ENCODE peak calls at places on chromosomes 5 and 9, in seven cellular contexts. H is hepatocyte; V is right atrium auricular region; E is adipocyte; D is lung; P is effector memory CD4-positive, alpha-beta T cell; N is OCI-LY7. M is an unnamed sample.

GRCh38 chr5:89028579-89029272 is 145.7 kb upstream of the MEF2C start:
- DNase-seq in D (no peak), V (no peak), H (no peak), P (no peak), N (no peak), E (no peak), M (no peak)

GRCh38 chr9:133144142-133144886 is 19.4 kb downstream of the GBGT1 start:
- DNase-seq in V (peak; percentile 90), P (peak; percentile 92), E (peak; percentile 83), D (peak; percentile 86), H (peak; percentile 89), N (peak; percentile 74), M (peak; percentile 87)

GRCh38 chr5:43602456-43602817 is 543 bp upstream of the NNT start:
- DNase-seq in V (no peak), P (no peak), N (peak; percentile 52), D (peak; percentile 32), E (peak; percentile 66), H (peak; percentile 65), M (peak; percentile 5)

GRCh38 chr5:93581738-93582414 is 857 bp upstream of the NR2F1-AS1 start:
- DNase-seq in V (no peak), H (no peak), E (peak; percentile 85), N (no peak), D (no peak), P (no peak), M (no peak)

GRCh38 chr5:69136296-69136695 is 30.7 kb upstream of the CCNB1 start:
- DNase-seq in D (no peak), E (peak; percentile 59), P (no peak), N (peak; percentile 36), V (no peak), H (no peak), M (no peak)

GRCh38 chr5:58904737-58905136 is 321.9 kb downstream of the RAB3C start:
- DNase-seq in H (no peak), E (no peak), N (no peak), V (no peak), D (no peak), P (no peak), M (no peak)

GRCh38 chr5:8134609-8135008 is 265.7 kb downstream of the MTRR start:
- DNase-seq in P (no peak), E (no peak), V (no peak), D (no peak), N (no peak), H (no peak), M (no peak)

GRCh38 chr9:116661037-116661954 is 25.8 kb upstream of the TRIM32 start:
- DNase-seq in V (no peak), H (peak; percentile 86), P (no peak), E (peak; percentile 90), D (no peak), N (peak; percentile 55), M (peak; percentile 3)

GRCh38 chr5:59569158-59569557 is 324.4 kb downstream of the PDE4D start:
- DNase-seq in V (no peak), D (no peak), E (no peak), H (no peak), N (no peak), P (no peak), M (no peak)

GRCh38 chr9:8533681-8534080 is 734.1 kb upstream of the DMAC1 start:
- DNase-seq in H (no peak), N (no peak), P (no peak), D (no peak), E (no peak), V (no peak), M (no peak)

GRCh38 chr5:1430121-1430795 is 15.0 kb downstream of the SLC6A3 start:
- DNase-seq in N (no peak), D (no peak), E (no peak), V (no peak), P (no peak), H (no peak), M (no peak)

GRCh38 chr9:70924905-70925547 is 196.4 kb downstream of the TRPM3 start:
- DNase-seq in D (peak; percentile 36), N (peak; percentile 47), V (no peak), H (peak; percentile 76), P (no peak), E (peak; percentile 95), M (no peak)

GRCh38 chr5:58318468-58318867 is 141.4 kb downstream of the PLK2 start:
- DNase-seq in V (no peak), N (no peak), E (peak; percentile 25), H (no peak), D (no peak), P (no peak), M (no peak)

GRCh38 chr5:132105688-132106087 is 32.1 kb downstream of the CSF2 start:
- DNase-seq in D (no peak), V (no peak), N (no peak), P (no peak), H (no peak), E (no peak), M (no peak)

GRCh38 chr5:10453564-10453963 is 11.9 kb downstream of the ROPN1L start:
- DNase-seq in E (peak; percentile 52), D (no peak), N (no peak), H (no peak), V (no peak), P (no peak), M (no peak)

GRCh38 chr9:93453047-93453914 is at the start of gene FAM120AOS:
- DNase-seq in E (peak; percentile 97), D (peak; percentile 93), H (peak; percentile 94), V (peak; percentile 97), N (peak; percentile 91), P (peak; percentile 84), M (peak; percentile 73)

GRCh38 chr9:93456022-93456421 is 2.6 kb upstream of the FAM120AOS start:
- DNase-seq in E (no peak), P (no peak), N (no peak), D (no peak), H (no peak), V (no peak), M (no peak)

GRCh38 chr9:93450817-93451761 is at the start of gene FAM120A:
- DNase-seq in H (peak; percentile 95), P (peak; percentile 75), D (peak; percentile 73), V (no peak), N (peak; percentile 83), E (peak; percentile 94), M (peak; percentile 66)

GRCh38 chr9:93451762-93452709 is 551 bp downstream of the FAM120A start:
- DNase-seq in N (peak; percentile 71), D (peak; percentile 45), V (peak; percentile 64), P (peak; percentile 29), E (peak; percentile 58), H (peak; percentile 69), M (peak; percentile 24)

GRCh38 chr9:93452710-93453046 is 703 bp downstream of the FAM120AOS start:
- DNase-seq in V (no peak), E (peak; percentile 61), P (peak; percentile 12), H (peak; percentile 34), N (no peak), D (no peak), M (peak; percentile 11)
- H3K4me1 ChIP-seq in V (no peaks in the 10 kb centered on the region), E (peaks cover 29% of the 10 kb centered on the region), P (peaks cover 12% of the 10 kb centered on the region), H (peaks cover 39% of the 10 kb centered on the region), N (peaks cover 52% of the 10 kb centered on the region), D (no peaks in the 10 kb centered on the region), M (peaks cover 31% of the 10 kb centered on the region)

GRCh38 chr5:172788771-172789686 is 18.0 kb upstream of the DUSP1 start:
- DNase-seq in P (no peak), D (no peak), N (no peak), E (no peak), H (peak; percentile 85), V (peak; percentile 83), M (no peak)
- H3K4me1 ChIP-seq in P (no peaks in the 10 kb centered on the region), D (peaks cover 23% of the 10 kb centered on the region), N (no peaks in the 10 kb centered on the region), E (peaks cover 64% of the 10 kb centered on the region), H (peaks cover 29% of the 10 kb centered on the region), V (no peaks in the 10 kb centered on the region), M (no peaks in the 10 kb centered on the region)

DNA sequence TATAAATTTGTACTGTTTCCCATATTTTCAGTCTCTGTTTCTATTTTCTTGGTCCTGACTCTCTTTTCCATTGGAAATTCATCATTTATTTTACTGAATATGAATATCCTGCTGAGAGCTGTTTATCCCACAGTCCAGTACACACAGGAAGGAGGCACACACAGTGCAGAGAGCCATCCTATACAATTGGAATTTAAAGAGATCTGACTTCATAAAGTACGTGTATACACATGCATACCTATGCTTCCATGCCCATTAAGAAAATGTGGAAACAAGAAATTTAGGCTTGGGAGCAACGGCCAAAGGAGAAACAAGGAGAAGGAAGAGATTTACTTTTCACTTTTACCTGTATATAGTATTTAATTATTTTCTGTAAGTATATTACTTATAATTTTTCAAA is 99.2 kb downstream of the NFIB start:
- DNase-seq in E (no peak), H (no peak), D (no peak), N (no peak), P (no peak), V (no peak), M (no peak)
- H3K4me1 ChIP-seq in E (peaks cover 37% of the 10 kb centered on the region), H (no peaks in the 10 kb centered on the region), D (peaks cover 7% of the 10 kb centered on the region), N (no peaks in the 10 kb centered on the region), P (no peaks in the 10 kb centered on the region), V (no peaks in the 10 kb centered on the region), M (no peaks in the 10 kb centered on the region)

GRCh38 chr9:128891354-128892222 is 9.7 kb downstream of the LRRC8A start:
- DNase-seq in E (no peak), H (no peak), P (no peak), N (no peak), V (no peak), D (no peak), M (no peak)

GRCh38 chr9:128894764-128895163 is 12.8 kb downstream of the LRRC8A start:
- DNase-seq in P (no peak), D (no peak), V (no peak), H (no peak), E (no peak), N (no peak), M (no peak)

GRCh38 chr9:128895556-128895955 is 13.6 kb downstream of the LRRC8A start:
- DNase-seq in V (no peak), E (no peak), H (no peak), D (no peak), N (no peak), P (no peak), M (no peak)

GRCh38 chr9:128892223-128892892 is 10.4 kb downstream of the LRRC8A start:
- DNase-seq in N (no peak), E (peak; percentile 85), V (peak; percentile 94), D (peak; percentile 79), P (no peak), H (peak; percentile 79), M (no peak)

GRCh38 chr9:128893354-128893753 is 11.4 kb downstream of the LRRC8A start:
- DNase-seq in V (no peak), P (no peak), E (no peak), H (no peak), D (no peak), N (no peak), M (no peak)
- H3K4me1 ChIP-seq in V (no peaks in the 10 kb centered on the region), P (peaks cover 41% of the 10 kb centered on the region), E (peaks cover 35% of the 10 kb centered on the region), H (peaks cover 13% of the 10 kb centered on the region), D (peaks cover 22% of the 10 kb centered on the region), N (peaks cover 7% of the 10 kb centered on the region), M (peaks cover 25% of the 10 kb centered on the region)

DNA sequence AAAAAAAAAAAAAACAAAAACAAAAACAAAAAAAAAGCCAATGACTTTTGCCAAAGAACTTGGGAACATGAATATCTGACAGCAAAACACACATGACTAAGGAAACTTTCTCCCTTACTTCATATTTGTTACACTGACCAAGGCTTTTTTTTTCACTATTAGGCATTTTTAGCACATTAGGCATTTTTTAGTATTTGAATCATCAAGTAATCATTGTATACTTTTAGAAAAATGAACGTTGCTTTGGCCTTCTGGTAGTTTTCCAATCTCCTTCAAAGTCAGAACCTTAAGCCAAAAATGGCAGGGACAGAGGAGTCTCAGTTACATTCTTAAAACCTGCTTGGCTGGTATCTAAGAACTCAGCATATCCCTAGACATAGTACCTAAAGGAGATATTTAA is 19.3 kb downstream of the NREP start:
- DNase-seq in E (peak; percentile 73), H (no peak), P (no peak), D (no peak), N (no peak), V (no peak), M (no peak)
- H3K4me1 ChIP-seq in E (peaks cover 61% of the 10 kb centered on the region), H (peaks cover 43% of the 10 kb centered on the region), P (no peaks in the 10 kb centered on the region), D (peaks cover 7% of the 10 kb centered on the region), N (peaks cover 50% of the 10 kb centered on the region), V (no peaks in the 10 kb centered on the region), M (no peaks in the 10 kb centered on the region)

GRCh38 chr5:151141535-151141934 is 16.0 kb downstream of the ANXA6 start:
- DNase-seq in H (peak; percentile 41), E (peak; percentile 27), D (no peak), V (no peak), P (no peak), N (peak; percentile 84), M (peak; percentile 57)
- H3K4me1 ChIP-seq in H (no peaks in the 10 kb centered on the region), E (peaks cover 21% of the 10 kb centered on the region), D (peaks cover 4% of the 10 kb centered on the region), V (no peaks in the 10 kb centered on the region), P (peaks cover 87% of the 10 kb centered on the region), N (peaks cover 93% of the 10 kb centered on the region), M (peaks cover 88% of the 10 kb centered on the region)